ENCODE peak calls at places on chromosomes 13 and 19, in nine cellular contexts. J is NCI-H2107; U is omental fat pad; A is HT1080; R is mucosa of descending colon; S is HTR-8/SVneo; C is central memory CD8-positive, alpha-beta T cell; V is activated naive CD4-positive, alpha-beta T cell treated with anti-CD3 and anti-CD28 coated beads, Interleukin-2, amount 50 U/mL, for 16 hours; E is stimulated activated CD8-positive, alpha-beta memory T cell treated with anti-CD3 and anti-CD28 coated beads, Interleukin-15, amount 100 ng/mL, for 1 hour. N is an unnamed sample.

GRCh38 chr13:94329754-94330551 is 149.5 kb downstream of the DCT start:
- DNase-seq in S (peak; percentile 34), V (no peak), A (peak; percentile 89), C (no peak), J (no peak), R (no peak), U (no peak), E (no peak), N (no peak)

GRCh38 chr19:850221-850978 is 1.7 kb upstream of the ELANE start:
- DNase-seq in J (no peak), C (no peak), V (no peak), U (peak; percentile 65), E (no peak), S (peak; percentile 84), R (peak; percentile 75), A (peak; percentile 69), N (peak; percentile 89)

GRCh38 chr19:46741447-46741846 is 4.4 kb upstream of the FKRP start:
- DNase-seq in E (no peak), R (no peak), J (no peak), C (no peak), V (no peak), U (no peak), A (no peak), S (no peak), N (no peak)

GRCh38 chr13:73782781-73783180 is 351.4 kb downstream of the KLF12 start:
- DNase-seq in E (no peak), R (no peak), C (no peak), J (no peak), S (no peak), V (no peak), A (no peak), U (no peak), N (no peak)

GRCh38 chr19:17210296-17210695 is 4.9 kb upstream of the USE1 start:
- DNase-seq in U (no peak), E (no peak), A (no peak), S (no peak), C (no peak), V (no peak), J (no peak), R (no peak), N (no peak)

GRCh38 chr13:19838726-19839342 is 24.6 kb downstream of the ZMYM5 start:
- DNase-seq in A (no peak), U (no peak), J (no peak), C (no peak), V (no peak), R (no peak), S (no peak), E (no peak), N (no peak)

GRCh38 chr19:47729468-47729798 is 15.9 kb upstream of the NOP53 start:
- DNase-seq in V (no peak), A (peak; percentile 93), R (peak; percentile 49), E (no peak), C (no peak), S (peak; percentile 92), U (no peak), J (no peak), N (peak; percentile 80)

GRCh38 chr19:44927746-44928145 is 13.3 kb downstream of the APOC1 start:
- DNase-seq in J (no peak), C (no peak), E (no peak), S (no peak), A (peak; percentile 61), U (no peak), R (no peak), V (no peak), N (no peak)

GRCh38 chr13:43596924-43597598 is 189.7 kb downstream of the ENOX1 start:
- DNase-seq in E (no peak), C (no peak), R (no peak), U (no peak), V (no peak), A (no peak), J (no peak), S (no peak), N (no peak)

GRCh38 chr13:20399515-20399914 is 126.1 kb downstream of the CRYL1 start:
- DNase-seq in U (no peak), J (no peak), V (no peak), S (no peak), R (no peak), E (no peak), C (no peak), A (no peak), N (no peak)

N was measured in body of pancreas.